ENCODE peak calls at places on chromosomes 1 and 21, in ten cellular contexts. N, T, J, O, E, Q, A, P, R and I are unnamed samples.

GRCh38 chr1:21013510-21013909 is 163.2 kb downstream of the EIF4G3 start:
- DNase-seq in R (no peak), O (no peak), A (no peak), E (no peak), J (no peak), N (no peak), T (no peak), P (no peak), Q (no peak), I (no peak)

GRCh38 chr21:39082656-39083376 is 100.4 kb downstream of the PSMG1 start:
- DNase-seq in J (no peak), T (no peak), O (no peak), P (peak), R (no peak), Q (no peak), E (no peak), N (no peak), A (no peak), I (no peak)

GRCh38 chr1:72111662-72112061 is 170.7 kb downstream of the NEGR1 start:
- DNase-seq in E (no peak), J (no peak), R (peak), P (no peak), Q (no peak), N (no peak), O (no peak), A (no peak), T (no peak), I (no peak)

GRCh38 chr1:157369808-157370521 is 182.3 kb downstream of the FCRL5 start:
- DNase-seq in T (no peak), A (no peak), P (peak), O (peak), Q (peak), J (no peak), E (peak), R (peak), N (peak), I (peak)

GRCh38 chr1:240658312-240658975 is 46.5 kb upstream of the GREM2 start:
- DNase-seq in Q (no peak), O (no peak), E (peak), A (no peak), T (no peak), J (no peak), R (no peak), N (no peak), P (no peak), I (peak)

GRCh38 chr1:168609133-168609715 is 32.8 kb downstream of the XCL1 start:
- DNase-seq in A (peak), O (peak), R (peak), J (peak), Q (no peak), T (no peak), E (no peak), N (peak), P (peak), I (no peak)

GRCh38 chr1:3566004-3566885 is 45.1 kb downstream of the MEGF6 start:
- DNase-seq in N (no peak), R (no peak), E (no peak), O (no peak), P (no peak), T (no peak), J (no peak), A (no peak), Q (no peak), I (no peak)

GRCh38 chr1:161511756-161512060 is 6.5 kb downstream of the FCGR2A start:
- DNase-seq in T (no peak), Q (no peak), N (no peak), P (no peak), R (no peak), J (no peak), A (no peak), E (no peak), O (no peak), I (no peak)

GRCh38 chr1:171116676-171117075 is 26.0 kb downstream of the FMO3 start:
- DNase-seq in Q (no peak), O (no peak), A (no peak), T (no peak), N (no peak), P (no peak), E (peak), J (no peak), R (no peak), I (peak)

GRCh38 chr1:107048255-107048654 is 8.2 kb upstream of the PRMT6 start:
- DNase-seq in N (no peak), O (no peak), P (no peak), E (no peak), J (no peak), R (no peak), A (no peak), Q (no peak), T (no peak), I (no peak)

GRCh38 chr1:44471911-44472439 is 66.9 kb downstream of the RNF220 start:
- DNase-seq in O (no peak), E (no peak), P (no peak), R (no peak), J (no peak), A (no peak), Q (no peak), T (no peak), N (no peak), I (no peak)

GRCh38 chr1:7516341-7516740 is 254.8 kb upstream of the VAMP3 start:
- DNase-seq in E (no peak), R (no peak), A (peak), N (no peak), Q (no peak), J (no peak), P (no peak), O (peak), T (no peak), I (no peak)

GRCh38 chr1:204443871-204444581 is 32.4 kb upstream of the PPP1R15B start:
- DNase-seq in Q (no peak), T (no peak), R (no peak), O (no peak), A (no peak), P (peak), N (no peak), E (no peak), J (no peak), I (no peak)

GRCh38 chr1:13583592-13583963 is at the start of gene PDPN:
- DNase-seq in R (no peak), E (no peak), Q (no peak), P (peak), O (peak), A (peak), N (no peak), J (peak), T (no peak), I (no peak)

GRCh38 chr21:39803393-39803792 is 58.4 kb downstream of the IGSF5 start:
- DNase-seq in O (no peak), J (no peak), E (no peak), P (no peak), T (no peak), Q (no peak), A (no peak), N (no peak), R (no peak), I (no peak)

GRCh38 chr1:182484531-182485257 is 34.7 kb downstream of the RGSL1 start:
- DNase-seq in E (no peak), N (no peak), O (no peak), R (peak), P (peak), A (no peak), Q (no peak), T (no peak), J (no peak), I (no peak)

GRCh38 chr21:36125513-36126121 is 9.3 kb upstream of the CBR3 start:
- DNase-seq in N (peak), T (no peak), O (peak), R (peak), A (no peak), Q (no peak), E (no peak), P (peak), J (peak), I (peak)

GRCh38 chr1:84688461-84689061 is 1.7 kb downstream of the SSX2IP start:
- DNase-seq in P (peak), R (peak), A (no peak), T (no peak), E (no peak), O (no peak), J (no peak), N (no peak), Q (no peak), I (no peak)

GRCh38 chr1:50110656-50111055 is 1.9 kb downstream of the ELAVL4 start:
- DNase-seq in J (no peak), A (no peak), E (no peak), R (no peak), Q (no peak), P (no peak), N (peak), T (no peak), O (no peak), I (no peak)

GRCh38 chr1:164834641-164835040 is 275.7 kb downstream of the PBX1 start:
- DNase-seq in T (no peak), E (no peak), N (no peak), Q (no peak), O (no peak), A (no peak), J (no peak), R (no peak), P (no peak), I (no peak)

GRCh38 chr1:167774710-167775109 is 52.9 kb downstream of the MPZL1 start:
- DNase-seq in T (no peak), R (no peak), E (no peak), O (no peak), N (no peak), Q (no peak), J (no peak), P (peak), A (no peak), I (no peak)

GRCh38 chr1:12472798-12473551 is 145.0 kb downstream of the DHRS3 start:
- DNase-seq in E (no peak), A (no peak), P (no peak), Q (no peak), T (no peak), O (peak), R (no peak), J (no peak), N (no peak), I (no peak)

GRCh38 chr21:31273278-31273677 is 70.8 kb downstream of the TIAM1 start:
- DNase-seq in Q (no peak), O (no peak), P (no peak), A (no peak), E (no peak), T (no peak), N (no peak), J (no peak), R (no peak), I (no peak)

GRCh38 chr1:3717715-3718601 is 34.3 kb upstream of the CCDC27 start:
- DNase-seq in Q (no peak), R (peak), N (no peak), P (peak), T (no peak), A (no peak), O (peak), J (no peak), E (no peak), I (no peak)

GRCh38 chr1:101769520-101769919 is 227.2 kb downstream of the OLFM3 start:
- DNase-seq in J (no peak), P (peak), A (no peak), T (no peak), R (peak), Q (no peak), E (no peak), O (peak), N (no peak), I (no peak)

GRCh38 chr1:226181996-226182714 is 4.4 kb downstream of the ACBD3 start:
- DNase-seq in R (peak), E (no peak), O (peak), N (peak), T (no peak), A (no peak), Q (peak), P (peak), J (peak), I (peak)

GRCh38 chr1:35192056-35192852 is 691 bp downstream of the SFPQ start:
- DNase-seq in Q (no peak), O (peak), P (peak), J (peak), A (peak), R (peak), T (no peak), N (peak), E (no peak), I (peak)

DNA sequence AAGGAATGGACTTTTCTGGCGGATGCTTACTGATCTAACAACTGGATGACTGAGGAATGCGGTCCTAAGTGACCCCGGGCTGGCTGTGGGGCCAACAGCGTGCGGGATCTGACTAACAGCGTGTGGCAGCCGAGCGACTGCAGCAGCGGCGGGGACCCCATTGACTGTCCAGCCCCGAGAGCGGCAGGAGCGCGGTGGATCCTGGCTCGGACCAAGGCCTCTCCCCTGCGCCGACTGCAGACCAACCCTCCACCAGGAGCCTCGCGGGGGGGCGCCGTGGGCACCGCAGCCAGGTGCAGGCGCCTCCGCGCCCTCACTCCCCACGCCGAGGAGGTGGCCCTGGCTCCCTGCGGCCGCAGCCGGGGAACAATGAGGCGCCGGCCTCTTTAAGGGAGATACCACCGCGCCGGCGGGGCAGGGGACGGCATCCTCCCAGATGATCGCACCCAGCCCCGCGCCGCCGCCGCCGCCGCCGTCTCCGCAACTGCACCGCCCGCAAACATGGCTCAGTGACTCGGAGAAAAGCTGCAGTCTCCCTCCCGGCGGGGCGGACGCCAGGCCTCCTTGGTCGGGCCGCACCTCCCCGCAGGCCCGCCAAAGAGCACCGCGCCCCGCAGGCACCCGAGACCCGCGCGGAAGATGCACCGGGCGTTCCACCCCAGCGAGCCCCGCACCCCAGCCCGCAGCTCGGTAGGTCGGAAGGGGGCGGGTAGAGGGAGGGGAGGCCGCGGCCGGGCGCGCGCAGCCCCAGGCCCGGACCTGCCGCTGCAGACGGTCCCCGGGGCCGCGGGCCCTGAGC is 694 bp upstream of the PDIK1L start:
- DNase-seq in J (peak), Q (no peak), P (peak), N (peak), T (no peak), A (peak), E (no peak), R (peak), O (peak), I (peak)
- TF ChIP-seq CTCF in J (no peak), Q (no peak), P (no peak), N (no peak), T (no peak), A (no peak), E (no peak), R (no peak), O (no peak), I (no peak)

GRCh38 chr21:44854391-44854663 is 19.2 kb downstream of the PTTG1IP start:
- DNase-seq in T (no peak), R (no peak), Q (no peak), J (no peak), O (no peak), E (no peak), N (no peak), A (no peak), P (no peak), I (no peak)
- H3K4me3 ChIP-seq in T (no peak), R (no peak), Q (no peak), J (no peak), O (no peak), E (no peak), N (no peak), A (no peak), P (no peak), I (no peak)

DNA sequence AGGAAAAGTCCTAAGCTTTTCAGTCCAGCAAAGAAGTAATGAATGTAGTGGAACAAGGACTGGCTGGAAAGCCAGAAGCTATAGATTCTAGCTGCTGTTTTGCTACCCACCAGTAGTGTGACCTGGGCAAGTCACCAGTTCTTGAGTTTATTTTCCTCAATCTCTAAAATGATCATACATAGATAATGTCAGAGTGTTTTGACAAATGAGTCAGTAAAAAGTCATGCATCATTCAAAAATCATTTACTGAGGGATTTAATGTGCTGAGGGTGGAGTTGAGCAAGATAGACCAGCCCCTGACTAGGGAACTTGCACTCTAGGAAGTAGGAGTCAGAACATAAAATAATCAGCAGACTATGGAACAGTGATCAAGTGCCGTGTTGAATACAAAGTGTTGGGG is 245.9 kb upstream of the JUN start:
- DNase-seq in Q (no peak), J (no peak), N (no peak), P (peak), O (no peak), E (no peak), A (no peak), T (no peak), R (no peak), I (no peak)
- TF ChIP-seq CTCF in Q (no peak), J (no peak), N (no peak), P (no peak), O (no peak), E (no peak), A (no peak), T (no peak), R (no peak), I (no peak)

DNA sequence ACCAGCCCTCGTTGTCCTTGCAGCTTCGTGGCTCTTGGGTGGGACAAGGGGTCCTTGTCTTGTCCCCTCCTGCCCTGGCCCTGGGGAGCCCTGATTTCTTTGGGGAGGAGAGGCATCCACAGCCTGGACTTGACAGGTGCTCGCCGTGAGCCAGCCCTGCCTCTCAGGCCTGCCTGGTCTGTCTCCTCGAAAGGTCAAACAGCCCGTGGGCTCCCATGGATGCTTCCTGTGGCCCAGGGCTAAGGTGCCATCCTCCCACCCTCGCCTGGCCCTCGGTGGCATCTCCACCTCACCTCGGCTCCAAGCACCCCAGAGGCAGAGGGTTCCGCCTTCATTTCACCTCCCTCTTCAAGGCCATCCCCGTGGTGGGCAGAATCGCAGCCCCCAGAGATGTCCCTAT is 9.0 kb downstream of the LRRC3 start:
- DNase-seq in O (no peak), N (no peak), T (no peak), Q (no peak), J (no peak), A (no peak), P (no peak), E (no peak), R (no peak), I (no peak)
- H3K4me3 ChIP-seq in O (no peak), N (no peak), T (no peak), Q (no peak), J (no peak), A (no peak), P (no peak), E (no peak), R (no peak), I (no peak)

GRCh38 chr1:235160965-235161684 is at the start of gene RBM34:
- DNase-seq in N (peak), O (peak), P (peak), J (peak), T (peak), A (peak), E (peak), Q (peak), R (peak), I (peak)
- TF ChIP-seq CTCF in N (peak), O (no peak), P (peak), J (peak), T (peak), A (peak), E (peak), Q (no peak), R (no peak), I (peak)

GRCh38 chr1:28291711-28292110 is 32.4 kb downstream of the SESN2 start:
- DNase-seq in A (no peak), O (no peak), N (no peak), R (no peak), T (no peak), P (no peak), J (no peak), E (no peak), Q (no peak), I (no peak)

GRCh38 chr1:28297826-28298225 is 31.0 kb upstream of the MED18 start:
- DNase-seq in O (no peak), N (no peak), E (no peak), T (no peak), A (no peak), J (no peak), R (no peak), Q (no peak), P (no peak), I (no peak)

GRCh38 chr1:28298438-28298837 is 30.4 kb upstream of the MED18 start:
- DNase-seq in P (no peak), O (no peak), T (no peak), N (no peak), E (no peak), J (no peak), A (no peak), R (no peak), Q (no peak), I (no peak)

GRCh38 chr1:28295936-28296335 is 32.9 kb upstream of the MED18 start:
- DNase-seq in J (no peak), A (no peak), N (no peak), Q (no peak), O (no peak), R (no peak), T (no peak), E (no peak), P (no peak), I (no peak)

GRCh38 chr1:28296401-28297220 is 32.2 kb upstream of the MED18 start:
- DNase-seq in A (no peak), P (peak), R (no peak), N (no peak), Q (peak), E (no peak), T (no peak), J (no peak), O (peak), I (no peak)
- H3K4me3 ChIP-seq in A (no peak), P (no peak), R (no peak), N (no peak), Q (no peak), E (peak), T (peak), J (no peak), O (no peak), I (no peak)